ENCODE peak calls at places on chromosome 5, in five cellular contexts. One of them, this sample, is unnamed.

GRCh38 chr5:102222772-102223171 is 73.3 kb downstream of the SLCO4C1 start:
- DNase-seq in stimulated activated CD4-positive, alpha-beta T cell treated with anti-CD3 and anti-CD28 coated beads, Interleukin-15, amount 100 ng/mL, for 1 hour: no peak
- DNase-seq in glutamatergic neuron: no peak
- DNase-seq in NCI-H1105: no peak
- DNase-seq in RCC 7860: no peak
- DNase-seq in this sample: no peak

GRCh38 chr5:180119031-180119885 is 47.7 kb upstream of the RNF130 start:
- DNase-seq in stimulated activated CD4-positive, alpha-beta T cell treated with anti-CD3 and anti-CD28 coated beads, Interleukin-15, amount 100 ng/mL, for 1 hour: no peak
- DNase-seq in glutamatergic neuron: no peak
- DNase-seq in NCI-H1105: no peak
- DNase-seq in RCC 7860: no peak
- DNase-seq in this sample: no peak

GRCh38 chr5:114449836-114450515 is 88.1 kb downstream of the KCNN2 start:
- DNase-seq in stimulated activated CD4-positive, alpha-beta T cell treated with anti-CD3 and anti-CD28 coated beads, Interleukin-15, amount 100 ng/mL, for 1 hour: peak; percentile 18
- DNase-seq in glutamatergic neuron: peak; percentile 83
- DNase-seq in NCI-H1105: peak; percentile 40
- DNase-seq in RCC 7860: peak; percentile 26
- DNase-seq in this sample: peak; percentile 52

GRCh38 chr5:58207076-58207475 is 252.8 kb downstream of the PLK2 start:
- DNase-seq in stimulated activated CD4-positive, alpha-beta T cell treated with anti-CD3 and anti-CD28 coated beads, Interleukin-15, amount 100 ng/mL, for 1 hour: no peak
- DNase-seq in glutamatergic neuron: no peak
- DNase-seq in NCI-H1105: no peak
- DNase-seq in RCC 7860: no peak
- DNase-seq in this sample: no peak

GRCh38 chr5:8070138-8070537 is 201.2 kb downstream of the MTRR start:
- DNase-seq in stimulated activated CD4-positive, alpha-beta T cell treated with anti-CD3 and anti-CD28 coated beads, Interleukin-15, amount 100 ng/mL, for 1 hour: no peak
- DNase-seq in glutamatergic neuron: no peak
- DNase-seq in NCI-H1105: no peak
- DNase-seq in RCC 7860: no peak
- DNase-seq in this sample: no peak

GRCh38 chr5:152406082-152406481 is 1.0 kb upstream of the NMUR2 start:
- DNase-seq in stimulated activated CD4-positive, alpha-beta T cell treated with anti-CD3 and anti-CD28 coated beads, Interleukin-15, amount 100 ng/mL, for 1 hour: no peak
- DNase-seq in glutamatergic neuron: no peak
- DNase-seq in NCI-H1105: no peak
- DNase-seq in RCC 7860: no peak
- DNase-seq in this sample: no peak

GRCh38 chr5:1380910-1381309 is 36.0 kb upstream of the CLPTM1L start:
- DNase-seq in stimulated activated CD4-positive, alpha-beta T cell treated with anti-CD3 and anti-CD28 coated beads, Interleukin-15, amount 100 ng/mL, for 1 hour: no peak
- DNase-seq in glutamatergic neuron: no peak
- DNase-seq in NCI-H1105: no peak
- DNase-seq in RCC 7860: no peak
- DNase-seq in this sample: no peak

GRCh38 chr5:94746731-94747124 is 128.3 kb downstream of the SLF1 start:
- DNase-seq in stimulated activated CD4-positive, alpha-beta T cell treated with anti-CD3 and anti-CD28 coated beads, Interleukin-15, amount 100 ng/mL, for 1 hour: no peak
- DNase-seq in glutamatergic neuron: no peak
- DNase-seq in NCI-H1105: no peak
- DNase-seq in RCC 7860: peak; percentile 37
- DNase-seq in this sample: peak; percentile 4

GRCh38 chr5:34474573-34475021 is 181.5 kb upstream of the RAI14 start:
- DNase-seq in stimulated activated CD4-positive, alpha-beta T cell treated with anti-CD3 and anti-CD28 coated beads, Interleukin-15, amount 100 ng/mL, for 1 hour: no peak
- DNase-seq in glutamatergic neuron: no peak
- DNase-seq in NCI-H1105: no peak
- DNase-seq in RCC 7860: peak; percentile 66
- DNase-seq in this sample: peak; percentile 73

GRCh38 chr5:161507591-161507990 is 38.9 kb downstream of the GABRB2 start:
- DNase-seq in stimulated activated CD4-positive, alpha-beta T cell treated with anti-CD3 and anti-CD28 coated beads, Interleukin-15, amount 100 ng/mL, for 1 hour: no peak
- DNase-seq in glutamatergic neuron: no peak
- DNase-seq in NCI-H1105: no peak
- DNase-seq in RCC 7860: no peak
- DNase-seq in this sample: no peak

GRCh38 chr5:37816883-37817282 is 23.0 kb downstream of the GDNF start:
- DNase-seq in stimulated activated CD4-positive, alpha-beta T cell treated with anti-CD3 and anti-CD28 coated beads, Interleukin-15, amount 100 ng/mL, for 1 hour: no peak
- DNase-seq in glutamatergic neuron: peak; percentile 49
- DNase-seq in NCI-H1105: no peak
- DNase-seq in RCC 7860: no peak
- DNase-seq in this sample: peak; percentile 25

GRCh38 chr5:18745591-18745987 is 1111.3 kb downstream of the TAF11L14 start:
- DNase-seq in stimulated activated CD4-positive, alpha-beta T cell treated with anti-CD3 and anti-CD28 coated beads, Interleukin-15, amount 100 ng/mL, for 1 hour: no peak
- DNase-seq in glutamatergic neuron: no peak
- DNase-seq in NCI-H1105: peak; percentile 4
- DNase-seq in RCC 7860: peak; percentile 32
- DNase-seq in this sample: peak; percentile 54

GRCh38 chr5:1821862-1822261 is 20.7 kb downstream of the NDUFS6 start:
- DNase-seq in stimulated activated CD4-positive, alpha-beta T cell treated with anti-CD3 and anti-CD28 coated beads, Interleukin-15, amount 100 ng/mL, for 1 hour: no peak
- DNase-seq in glutamatergic neuron: no peak
- DNase-seq in NCI-H1105: no peak
- DNase-seq in RCC 7860: no peak
- DNase-seq in this sample: no peak

GRCh38 chr5:144189800-144190429 is 19.2 kb downstream of the KCTD16 start:
- DNase-seq in stimulated activated CD4-positive, alpha-beta T cell treated with anti-CD3 and anti-CD28 coated beads, Interleukin-15, amount 100 ng/mL, for 1 hour: peak; percentile 39
- DNase-seq in glutamatergic neuron: no peak
- DNase-seq in NCI-H1105: no peak
- DNase-seq in RCC 7860: peak; percentile 99
- DNase-seq in this sample: peak; percentile 99

GRCh38 chr5:109688647-109688998 is 1.1 kb upstream of the MAN2A1 start:
- DNase-seq in stimulated activated CD4-positive, alpha-beta T cell treated with anti-CD3 and anti-CD28 coated beads, Interleukin-15, amount 100 ng/mL, for 1 hour: no peak
- DNase-seq in glutamatergic neuron: no peak
- DNase-seq in NCI-H1105: peak; percentile 22
- DNase-seq in RCC 7860: no peak
- DNase-seq in this sample: peak; percentile 32

GRCh38 chr5:152622628-152623027 is 217.5 kb upstream of the NMUR2 start:
- DNase-seq in stimulated activated CD4-positive, alpha-beta T cell treated with anti-CD3 and anti-CD28 coated beads, Interleukin-15, amount 100 ng/mL, for 1 hour: no peak
- DNase-seq in glutamatergic neuron: no peak
- DNase-seq in NCI-H1105: no peak
- DNase-seq in RCC 7860: no peak
- DNase-seq in this sample: no peak

GRCh38 chr5:41527201-41527779 is 16.9 kb upstream of the PLCXD3 start:
- DNase-seq in stimulated activated CD4-positive, alpha-beta T cell treated with anti-CD3 and anti-CD28 coated beads, Interleukin-15, amount 100 ng/mL, for 1 hour: no peak
- DNase-seq in glutamatergic neuron: no peak
- DNase-seq in NCI-H1105: no peak
- DNase-seq in RCC 7860: peak; percentile 100
- DNase-seq in this sample: peak; percentile 100

GRCh38 chr5:121288781-121289180 is 562.9 kb upstream of the FTMT start:
- DNase-seq in stimulated activated CD4-positive, alpha-beta T cell treated with anti-CD3 and anti-CD28 coated beads, Interleukin-15, amount 100 ng/mL, for 1 hour: no peak
- DNase-seq in glutamatergic neuron: no peak
- DNase-seq in NCI-H1105: no peak
- DNase-seq in RCC 7860: no peak
- DNase-seq in this sample: no peak

GRCh38 chr5:176573564-176574296 is 24.6 kb downstream of the CDHR2 start:
- DNase-seq in stimulated activated CD4-positive, alpha-beta T cell treated with anti-CD3 and anti-CD28 coated beads, Interleukin-15, amount 100 ng/mL, for 1 hour: peak; percentile 70
- DNase-seq in glutamatergic neuron: peak; percentile 89
- DNase-seq in NCI-H1105: peak; percentile 10
- DNase-seq in RCC 7860: no peak
- DNase-seq in this sample: peak; percentile 40

GRCh38 chr5:91941590-91941989 is 558.5 kb upstream of the ARRDC3 start:
- DNase-seq in stimulated activated CD4-positive, alpha-beta T cell treated with anti-CD3 and anti-CD28 coated beads, Interleukin-15, amount 100 ng/mL, for 1 hour: no peak
- DNase-seq in glutamatergic neuron: no peak
- DNase-seq in NCI-H1105: no peak
- DNase-seq in RCC 7860: no peak
- DNase-seq in this sample: no peak

GRCh38 chr5:123429993-123430392 is 6.8 kb upstream of the CEP120 start:
- DNase-seq in stimulated activated CD4-positive, alpha-beta T cell treated with anti-CD3 and anti-CD28 coated beads, Interleukin-15, amount 100 ng/mL, for 1 hour: no peak
- DNase-seq in glutamatergic neuron: no peak
- DNase-seq in NCI-H1105: no peak
- DNase-seq in RCC 7860: no peak
- DNase-seq in this sample: peak; percentile 54

GRCh38 chr5:120055858-120056257 is 408.2 kb upstream of the PRR16 start:
- DNase-seq in stimulated activated CD4-positive, alpha-beta T cell treated with anti-CD3 and anti-CD28 coated beads, Interleukin-15, amount 100 ng/mL, for 1 hour: no peak
- DNase-seq in glutamatergic neuron: no peak
- DNase-seq in NCI-H1105: no peak
- DNase-seq in RCC 7860: no peak
- DNase-seq in this sample: peak; percentile 43

GRCh38 chr5:57493034-57493433 is 10.4 kb upstream of the ACTBL2 start:
- DNase-seq in stimulated activated CD4-positive, alpha-beta T cell treated with anti-CD3 and anti-CD28 coated beads, Interleukin-15, amount 100 ng/mL, for 1 hour: no peak
- DNase-seq in glutamatergic neuron: no peak
- DNase-seq in NCI-H1105: no peak
- DNase-seq in RCC 7860: peak; percentile 3
- DNase-seq in this sample: no peak

GRCh38 chr5:156120777-156121176 is 206.2 kb upstream of the SGCD start:
- DNase-seq in stimulated activated CD4-positive, alpha-beta T cell treated with anti-CD3 and anti-CD28 coated beads, Interleukin-15, amount 100 ng/mL, for 1 hour: no peak
- DNase-seq in glutamatergic neuron: no peak
- DNase-seq in NCI-H1105: no peak
- DNase-seq in RCC 7860: peak; percentile 15
- DNase-seq in this sample: no peak

GRCh38 chr5:40258205-40258604 is 421.5 kb upstream of the PTGER4 start:
- DNase-seq in stimulated activated CD4-positive, alpha-beta T cell treated with anti-CD3 and anti-CD28 coated beads, Interleukin-15, amount 100 ng/mL, for 1 hour: no peak
- DNase-seq in glutamatergic neuron: no peak
- DNase-seq in NCI-H1105: no peak
- DNase-seq in RCC 7860: no peak
- DNase-seq in this sample: no peak

GRCh38 chr5:132313378-132313777 is 19.2 kb downstream of the SLC22A4 start:
- DNase-seq in stimulated activated CD4-positive, alpha-beta T cell treated with anti-CD3 and anti-CD28 coated beads, Interleukin-15, amount 100 ng/mL, for 1 hour: no peak
- DNase-seq in glutamatergic neuron: no peak
- DNase-seq in NCI-H1105: no peak
- DNase-seq in RCC 7860: no peak
- DNase-seq in this sample: no peak

GRCh38 chr5:72817639-72818266 is 1.3 kb downstream of the TNPO1 start:
- DNase-seq in stimulated activated CD4-positive, alpha-beta T cell treated with anti-CD3 and anti-CD28 coated beads, Interleukin-15, amount 100 ng/mL, for 1 hour: no peak
- DNase-seq in glutamatergic neuron: no peak
- DNase-seq in NCI-H1105: no peak
- DNase-seq in RCC 7860: no peak
- DNase-seq in this sample: peak; percentile 32

GRCh38 chr5:169945831-169946261 is 34.4 kb downstream of the INSYN2B start:
- DNase-seq in stimulated activated CD4-positive, alpha-beta T cell treated with anti-CD3 and anti-CD28 coated beads, Interleukin-15, amount 100 ng/mL, for 1 hour: no peak
- DNase-seq in glutamatergic neuron: no peak
- DNase-seq in NCI-H1105: no peak
- DNase-seq in RCC 7860: peak; percentile 54
- DNase-seq in this sample: peak; percentile 32

GRCh38 chr5:147037517-147038205 is 159.1 kb upstream of the PPP2R2B start:
- DNase-seq in stimulated activated CD4-positive, alpha-beta T cell treated with anti-CD3 and anti-CD28 coated beads, Interleukin-15, amount 100 ng/mL, for 1 hour: no peak
- DNase-seq in glutamatergic neuron: no peak
- DNase-seq in NCI-H1105: no peak
- DNase-seq in RCC 7860: peak; percentile 37
- DNase-seq in this sample: peak; percentile 91

GRCh38 chr5:150527038-150527437 is 19.1 kb downstream of the NDST1 start:
- DNase-seq in stimulated activated CD4-positive, alpha-beta T cell treated with anti-CD3 and anti-CD28 coated beads, Interleukin-15, amount 100 ng/mL, for 1 hour: no peak
- DNase-seq in glutamatergic neuron: no peak
- DNase-seq in NCI-H1105: no peak
- DNase-seq in RCC 7860: no peak
- DNase-seq in this sample: no peak

GRCh38 chr5:93589812-93590215 is 6.8 kb downstream of the NR2F1 start:
- DNase-seq in stimulated activated CD4-positive, alpha-beta T cell treated with anti-CD3 and anti-CD28 coated beads, Interleukin-15, amount 100 ng/mL, for 1 hour: no peak
- DNase-seq in glutamatergic neuron: no peak
- DNase-seq in NCI-H1105: no peak
- DNase-seq in RCC 7860: no peak
- DNase-seq in this sample: no peak

GRCh38 chr5:148807845-148808244 is 18.6 kb upstream of the ADRB2 start:
- DNase-seq in stimulated activated CD4-positive, alpha-beta T cell treated with anti-CD3 and anti-CD28 coated beads, Interleukin-15, amount 100 ng/mL, for 1 hour: no peak
- DNase-seq in glutamatergic neuron: no peak
- DNase-seq in NCI-H1105: no peak
- DNase-seq in RCC 7860: peak; percentile 34
- DNase-seq in this sample: no peak

GRCh38 chr5:143636951-143637528 is 174.9 kb upstream of the HMHB1 start:
- DNase-seq in stimulated activated CD4-positive, alpha-beta T cell treated with anti-CD3 and anti-CD28 coated beads, Interleukin-15, amount 100 ng/mL, for 1 hour: no peak
- DNase-seq in glutamatergic neuron: no peak
- DNase-seq in NCI-H1105: no peak
- DNase-seq in RCC 7860: no peak
- DNase-seq in this sample: no peak

GRCh38 chr5:91224969-91225368 is 158.1 kb downstream of the ARRDC3 start:
- DNase-seq in stimulated activated CD4-positive, alpha-beta T cell treated with anti-CD3 and anti-CD28 coated beads, Interleukin-15, amount 100 ng/mL, for 1 hour: no peak
- DNase-seq in glutamatergic neuron: no peak
- DNase-seq in NCI-H1105: peak; percentile 64
- DNase-seq in RCC 7860: no peak
- DNase-seq in this sample: no peak

GRCh38 chr5:172833691-172834569 is at the start of gene ERGIC1:
- DNase-seq in stimulated activated CD4-positive, alpha-beta T cell treated with anti-CD3 and anti-CD28 coated beads, Interleukin-15, amount 100 ng/mL, for 1 hour: peak; percentile 43
- DNase-seq in glutamatergic neuron: peak; percentile 90
- DNase-seq in NCI-H1105: peak; percentile 6
- DNase-seq in RCC 7860: peak; percentile 58
- DNase-seq in this sample: peak; percentile 61

GRCh38 chr5:36442796-36443195 is 141.1 kb upstream of the RANBP3L start:
- DNase-seq in stimulated activated CD4-positive, alpha-beta T cell treated with anti-CD3 and anti-CD28 coated beads, Interleukin-15, amount 100 ng/mL, for 1 hour: no peak
- DNase-seq in glutamatergic neuron: no peak
- DNase-seq in NCI-H1105: no peak
- DNase-seq in RCC 7860: peak; percentile 45
- DNase-seq in this sample: peak; percentile 59

GRCh38 chr5:23704176-23704855 is 196.9 kb downstream of the PRDM9 start:
- DNase-seq in stimulated activated CD4-positive, alpha-beta T cell treated with anti-CD3 and anti-CD28 coated beads, Interleukin-15, amount 100 ng/mL, for 1 hour: no peak
- DNase-seq in glutamatergic neuron: no peak
- DNase-seq in NCI-H1105: peak; percentile 81
- DNase-seq in RCC 7860: no peak
- DNase-seq in this sample: peak; percentile 4